ENCODE peak calls at places on chromosomes 4 and X, in four cellular contexts. D is psoas muscle, Z is ascending aorta, E is spleen. F is an unnamed sample.
A peak's percentile ranks its signal among the peaks of the same experiment; 100 is the strongest.

GRCh38 chr4:110823251-110823650 is 200.4 kb upstream of the PITX2 start:
- DNase-seq in D (no peak), Z (no peak), E (no peak), F (no peak)

GRCh38 chr4:76665139-76665538 is 230.1 kb downstream of the SHROOM3 start:
- DNase-seq in D (no peak), Z (no peak), E (no peak), F (peak; percentile 94)

GRCh38 chr4:140719022-140719421 is 37.2 kb downstream of the TBC1D9 start:
- DNase-seq in D (no peak), Z (no peak), E (no peak), F (no peak)

GRCh38 chrX:153387987-153388721 is 13.0 kb downstream of the PNMA6E start:
- DNase-seq in D (no peak), Z (peak; percentile 50), E (peak; percentile 63), F (no peak)

GRCh38 chr4:26870576-26871260 is 10.1 kb downstream of the STIM2 start:
- DNase-seq in D (no peak), Z (no peak), E (no peak), F (no peak)

GRCh38 chr4:156197216-156197615 is 243.6 kb upstream of the CTSO start:
- DNase-seq in D (peak; percentile 40), Z (no peak), E (no peak), F (no peak)

GRCh38 chr4:185895866-185896265 is 83.9 kb upstream of the SORBS2 start:
- DNase-seq in D (no peak), Z (no peak), E (no peak), F (no peak)

GRCh38 chr4:186932196-186932595 is 208.5 kb upstream of the FAT1 start:
- DNase-seq in D (no peak), Z (no peak), E (no peak), F (no peak)

GRCh38 chrX:148874621-148875020 is 374.2 kb downstream of the AFF2 start:
- DNase-seq in D (no peak), Z (no peak), E (no peak), F (no peak)

GRCh38 chr4:80213117-80213815 is 16.0 kb downstream of the PRDM8 start:
- DNase-seq in D (no peak), Z (no peak), E (no peak), F (no peak)

GRCh38 chrX:15269120-15269519 is 763 bp downstream of the ASB9 start:
- DNase-seq in D (no peak), Z (no peak), E (no peak), F (no peak)

GRCh38 chrX:110745288-110745687 is 50.3 kb downstream of the CHRDL1 start:
- DNase-seq in D (no peak), Z (no peak), E (no peak), F (no peak)

GRCh38 chr4:91502365-91502764 is 801.4 kb upstream of the GRID2 start:
- DNase-seq in D (no peak), Z (no peak), E (no peak), F (no peak)

GRCh38 chr4:8493484-8493883 is 52.9 kb downstream of the TRMT44 start:
- DNase-seq in D (no peak), Z (no peak), E (no peak), F (no peak)
- H3K9me3 ChIP-seq in D (no peaks in the 10 kb centered on the region), Z (no peaks in the 10 kb centered on the region), E (peaks cover 31% of the 10 kb centered on the region), F (no peaks in the 10 kb centered on the region)

DNA sequence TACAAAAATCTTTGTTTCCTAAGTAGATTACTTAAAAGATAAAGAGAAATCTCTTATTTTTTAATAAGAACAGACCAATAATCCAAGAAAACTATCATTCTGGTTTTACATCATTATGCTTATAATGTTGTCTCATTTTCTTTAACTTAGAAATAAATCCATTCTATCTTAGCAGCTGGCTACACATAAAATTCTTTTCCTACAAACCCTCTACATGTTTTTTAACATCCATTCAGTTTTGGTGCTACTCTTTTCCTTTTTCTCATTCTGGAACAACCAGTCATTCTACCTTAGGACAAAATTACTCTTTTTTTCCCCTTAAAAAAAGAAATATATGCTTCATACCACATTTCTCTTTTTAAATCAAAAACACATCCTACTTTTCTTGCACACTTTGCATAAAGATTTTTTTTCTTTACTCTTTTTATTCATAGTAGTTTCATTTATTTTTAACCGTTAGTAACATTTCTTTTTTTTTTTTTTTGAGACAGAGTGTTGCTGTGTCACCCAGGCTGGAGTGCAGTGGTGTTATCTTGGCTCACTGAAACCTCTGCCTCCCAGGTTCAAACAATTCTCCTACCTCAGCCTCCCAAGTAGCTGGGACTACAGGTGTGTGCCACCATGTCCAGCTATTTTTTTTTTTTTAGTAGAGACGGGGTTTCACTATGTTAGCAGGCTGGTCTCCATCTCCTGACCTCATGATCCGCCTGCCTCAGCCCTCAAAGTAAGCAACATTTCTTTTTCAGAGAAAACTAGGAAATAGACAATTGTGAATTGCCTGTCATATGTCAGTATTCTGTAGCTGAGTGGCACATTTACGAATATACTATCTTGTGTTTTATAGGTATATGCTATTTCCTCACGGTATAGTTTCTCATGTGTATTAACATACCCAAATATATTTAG is 562.8 kb downstream of the ADGRL3 start:
- DNase-seq in D (no peak), Z (no peak), E (no peak), F (no peak)
- H3K9me3 ChIP-seq in D (no peaks in the 10 kb centered on the region), Z (no peaks in the 10 kb centered on the region), E (peaks cover 25% of the 10 kb centered on the region), F (no peaks in the 10 kb centered on the region)

DNA sequence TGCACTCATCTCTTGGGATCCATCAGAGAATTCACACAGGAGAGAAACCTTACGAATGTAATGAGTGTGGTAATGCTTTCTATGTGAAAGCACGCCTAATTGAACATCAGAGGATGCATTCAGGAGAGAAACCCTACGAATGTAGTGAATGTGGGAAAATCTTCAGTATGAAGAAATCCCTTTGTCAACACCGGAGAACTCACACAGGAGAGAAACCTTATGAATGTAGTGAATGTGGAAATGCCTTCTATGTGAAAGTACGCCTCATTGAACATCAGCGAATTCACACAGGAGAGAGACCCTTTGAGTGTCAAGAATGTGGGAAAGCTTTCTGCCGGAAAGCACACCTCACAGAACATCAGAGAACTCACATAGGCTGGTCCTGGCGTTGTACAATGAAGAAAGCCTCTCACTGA is 42.8 kb downstream of the ZNF157 start:
- DNase-seq in D (no peak), Z (no peak), E (no peak), F (no peak)
- H3K9me3 ChIP-seq in D (peaks cover 36% of the 10 kb centered on the region), Z (peaks cover 30% of the 10 kb centered on the region), E (peaks cover 58% of the 10 kb centered on the region), F (no peaks in the 10 kb centered on the region)

GRCh38 chr4:123109129-123109528 is 186.7 kb upstream of the NUDT6 start:
- DNase-seq in D (no peak), Z (no peak), E (no peak), F (no peak)
- H3K9me3 ChIP-seq in D (no peaks in the 10 kb centered on the region), Z (no peaks in the 10 kb centered on the region), E (peaks cover 5% of the 10 kb centered on the region), F (no peaks in the 10 kb centered on the region)

GRCh38 chrX:16836371-16836770 is 33.8 kb downstream of the RBBP7 start:
- DNase-seq in D (peak; percentile 59), Z (no peak), E (no peak), F (no peak)

GRCh38 chrX:16838202-16839066 is 31.7 kb downstream of the RBBP7 start:
- DNase-seq in D (peak; percentile 71), Z (peak; percentile 70), E (no peak), F (no peak)

GRCh38 chrX:16839224-16839851 is 30.8 kb downstream of the RBBP7 start:
- DNase-seq in D (no peak), Z (no peak), E (no peak), F (no peak)

GRCh38 chrX:16832301-16832700 is 37.9 kb downstream of the RBBP7 start:
- DNase-seq in D (no peak), Z (no peak), E (no peak), F (no peak)

GRCh38 chrX:16834811-16835210 is 35.4 kb downstream of the RBBP7 start:
- DNase-seq in D (no peak), Z (no peak), E (no peak), F (no peak)
- H3K9me3 ChIP-seq in D (no peaks in the 10 kb centered on the region), Z (no peaks in the 10 kb centered on the region), E (no peaks in the 10 kb centered on the region), F (no peaks in the 10 kb centered on the region)

DNA sequence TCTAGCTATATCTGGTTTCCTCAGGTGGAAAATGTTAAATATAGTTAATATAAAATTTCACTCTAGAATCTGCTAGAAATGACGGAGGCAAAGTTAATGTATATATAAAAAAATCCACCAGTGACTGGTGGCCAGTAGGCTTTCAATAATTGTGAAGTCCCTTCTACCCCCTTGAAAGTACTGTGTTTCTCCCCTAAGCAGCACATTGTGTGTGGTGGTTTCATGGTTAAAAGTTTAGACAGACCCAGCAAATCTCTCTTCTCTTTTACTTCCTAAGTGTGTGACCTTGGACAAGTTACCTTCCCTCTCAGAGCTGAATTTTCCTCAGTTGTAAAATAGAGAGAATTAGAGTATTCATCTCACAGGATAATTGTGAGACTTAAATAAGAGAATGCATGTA is 600 bp upstream of the HEPH start:
- DNase-seq in D (no peak), Z (no peak), E (no peak), F (no peak)
- H3K9me3 ChIP-seq in D (no peaks in the 10 kb centered on the region), Z (no peaks in the 10 kb centered on the region), E (no peaks in the 10 kb centered on the region), F (no peaks in the 10 kb centered on the region)

GRCh38 chr4:30413915-30414314 is 306.3 kb upstream of the PCDH7 start:
- DNase-seq in D (no peak), Z (no peak), E (no peak), F (no peak)

GRCh38 chr4:30416547-30416946 is 303.6 kb upstream of the PCDH7 start:
- DNase-seq in D (no peak), Z (no peak), E (no peak), F (no peak)
- H3K9me3 ChIP-seq in D (peaks cover 4% of the 10 kb centered on the region), Z (no peaks in the 10 kb centered on the region), E (peaks cover 83% of the 10 kb centered on the region), F (peaks cover 3% of the 10 kb centered on the region)

F was measured in RWPE2.